ENCODE peak calls at places on chromosomes 4 and X, in four cellular contexts. One of them, this sample, is unnamed.

GRCh38 chr4:120922390-120923200 is at the start of gene PRDM5:
- DNase-seq in A172: peak; percentile 42
- DNase-seq in AG08396: peak; percentile 80
- DNase-seq in amniotic epithelial cell: peak; percentile 64
- DNase-seq in this sample: peak; percentile 21

GRCh38 chr4:7797330-7797729 is 142.3 kb downstream of the AFAP1 start:
- DNase-seq in AG08396: no peak
- DNase-seq in A172: no peak
- DNase-seq in amniotic epithelial cell: no peak
- DNase-seq in this sample: no peak

GRCh38 chrX:40908857-40909475 is 173.6 kb upstream of the MED14 start:
- DNase-seq in A172: peak; percentile 84
- DNase-seq in amniotic epithelial cell: peak; percentile 83
- DNase-seq in AG08396: peak; percentile 21
- DNase-seq in this sample: peak; percentile 64

GRCh38 chr4:81353861-81354260 is 117.8 kb downstream of the RASGEF1B start:
- DNase-seq in AG08396: no peak
- DNase-seq in A172: no peak
- DNase-seq in amniotic epithelial cell: no peak
- DNase-seq in this sample: no peak

GRCh38 chr4:93870876-93871458 is 42.4 kb downstream of the ATOH1 start:
- DNase-seq in amniotic epithelial cell: no peak
- DNase-seq in AG08396: no peak
- DNase-seq in A172: no peak
- DNase-seq in this sample: no peak

GRCh38 chrX:135432881-135433521 is 11.3 kb downstream of the SMIM10L2A start:
- DNase-seq in AG08396: no peak
- DNase-seq in amniotic epithelial cell: no peak
- DNase-seq in A172: no peak
- DNase-seq in this sample: no peak

GRCh38 chr4:128477540-128477939 is 189.9 kb upstream of the PGRMC2 start:
- DNase-seq in A172: no peak
- DNase-seq in AG08396: no peak
- DNase-seq in amniotic epithelial cell: no peak
- DNase-seq in this sample: no peak

GRCh38 chr4:10117424-10118354 is 1.1 kb upstream of the WDR1 start:
- DNase-seq in amniotic epithelial cell: peak; percentile 36
- DNase-seq in AG08396: no peak
- DNase-seq in A172: no peak
- DNase-seq in this sample: no peak

GRCh38 chr4:40264995-40265909 is 68.4 kb downstream of the RHOH start:
- DNase-seq in A172: peak; percentile 29
- DNase-seq in amniotic epithelial cell: peak; percentile 62
- DNase-seq in AG08396: no peak
- DNase-seq in this sample: no peak

GRCh38 chr4:79977131-79977840 is 95.7 kb downstream of the ANTXR2 start:
- DNase-seq in A172: no peak
- DNase-seq in amniotic epithelial cell: peak; percentile 56
- DNase-seq in AG08396: no peak
- DNase-seq in this sample: no peak

GRCh38 chrX:39196192-39197102 is 395.2 kb downstream of the MID1IP1 start:
- DNase-seq in A172: peak; percentile 71
- DNase-seq in AG08396: peak; percentile 12
- DNase-seq in amniotic epithelial cell: no peak
- DNase-seq in this sample: no peak